ENCODE peak calls at places on chromosomes 13 and 19, in four cellular contexts. I is NCI-H510A treated with DMSO at 0.1 percent for 48 hours, C is RPMI7951, D is GM03348. B is an unnamed sample.

GRCh38 chr19:41218615-41219507 is at the start of gene AXL:
- DNase-seq in I (no peak), C (peak), D (peak), B (peak)

GRCh38 chr19:54684537-54684936 is 21.8 kb downstream of the LILRB4 start:
- DNase-seq in I (no peak), D (no peak), C (peak), B (peak)

GRCh38 chr19:17997969-17998826 is 9.8 kb upstream of the ARRDC2 start:
- DNase-seq in C (peak), D (peak), I (no peak), B (peak)

GRCh38 chr13:60398949-60399589 is 2.0 kb downstream of the TDRD3 start:
- DNase-seq in D (no peak), I (no peak), C (no peak), B (peak)

GRCh38 chr13:35164324-35164932 is 222.4 kb downstream of the NBEA start:
- DNase-seq in I (peak), D (peak), C (peak), B (peak)

GRCh38 chr19:13557756-13558398 is 51.6 kb upstream of the CACNA1A start:
- DNase-seq in I (peak), C (no peak), D (no peak), B (no peak)

GRCh38 chr19:35013820-35014754 is 14.0 kb downstream of the GRAMD1A start:
- DNase-seq in D (no peak), C (no peak), I (no peak), B (no peak)

GRCh38 chr13:113845723-113846638 is 17.9 kb downstream of the GAS6 start:
- DNase-seq in D (no peak), C (no peak), I (no peak), B (no peak)

GRCh38 chr13:107457686-107458085 is 757.6 kb downstream of the LIG4 start:
- DNase-seq in D (no peak), C (no peak), I (peak), B (no peak)

GRCh38 chr13:51818771-51819511 is 15.0 kb upstream of the DHRS12 start:
- DNase-seq in I (no peak), C (peak), D (peak), B (peak)

GRCh38 chr13:110471833-110472162 is 89.7 kb downstream of the RAB20 start:
- DNase-seq in D (no peak), C (peak), I (no peak), B (peak)

GRCh38 chr19:34274284-34274826 is 20.0 kb downstream of the GARRE1 start:
- DNase-seq in C (no peak), D (no peak), I (no peak), B (peak)

GRCh38 chr13:46355906-46356305 is 31.1 kb downstream of the RUBCNL start:
- DNase-seq in D (no peak), C (peak), I (no peak), B (peak)

GRCh38 chr19:39398297-39398864 is 7.2 kb downstream of the MED29 start:
- DNase-seq in D (peak), C (peak), I (no peak), B (peak)

GRCh38 chr19:821228-821975 is at the start of gene PLPPR3:
- DNase-seq in C (no peak), I (no peak), D (no peak), B (no peak)

GRCh38 chr19:10812902-10813404 is 23.1 kb downstream of the TMED1 start:
- DNase-seq in C (peak), I (no peak), D (peak), B (peak)

GRCh38 chr19:38425810-38426466 is at the start of gene RASGRP4:
- DNase-seq in I (no peak), C (no peak), D (no peak), B (no peak)

GRCh38 chr13:43493496-43494000 is 293.2 kb downstream of the ENOX1 start:
- DNase-seq in C (no peak), I (no peak), D (no peak), B (no peak)